ENCODE peak calls at places on chromosomes 11 and 22, in eight cellular contexts. L is kidney epithelial cell, O is AG10803, Y is dorsolateral prefrontal cortex, R is progenitor cell of endocrine pancreas, D is glutamatergic neuron, Z is BE2C, F is H9. I is an unnamed sample.
A peak's percentile ranks its signal among the peaks of the same experiment; 100 is the strongest.

GRCh38 chr11:24755260-24755839 is 258.5 kb downstream of the LUZP2 start:
- DNase-seq in L (no peak), O (no peak), Y (no peak), R (no peak), D (no peak), Z (no peak), F (no peak), I (no peak)

GRCh38 chr11:78339483-78339882 is 78.1 kb downstream of the GAB2 start:
- DNase-seq in L (no peak), O (no peak), Y (no peak), R (no peak), D (no peak), Z (no peak), F (no peak), I (no peak)

GRCh38 chr22:27270818-27271510 is 530.6 kb downstream of the MN1 start:
- DNase-seq in L (no peak), O (no peak), Y (peak; percentile 9), R (no peak), D (no peak), Z (no peak), F (no peak), I (no peak)

GRCh38 chr22:32752868-32753520 is 48.5 kb upstream of the TIMP3 start:
- DNase-seq in L (no peak), O (no peak), Y (no peak), R (no peak), D (no peak), Z (no peak), F (no peak), I (no peak)

GRCh38 chr11:65329944-65330403 is 3.7 kb upstream of the DPF2 start:
- DNase-seq in L (peak; percentile 62), O (peak; percentile 89), Y (peak; percentile 84), R (peak; percentile 75), D (peak; percentile 84), Z (peak; percentile 84), F (peak; percentile 76), I (peak; percentile 87)

GRCh38 chr22:42169055-42169469 is 38.5 kb upstream of the CYP2D6 start:
- DNase-seq in L (no peak), O (peak; percentile 71), Y (peak; percentile 73), R (peak; percentile 79), D (peak; percentile 85), Z (peak; percentile 84), F (peak; percentile 84), I (peak; percentile 84)

GRCh38 chr11:131674051-131674755 is 303.8 kb downstream of the NTM start:
- DNase-seq in L (peak; percentile 48), O (peak; percentile 88), Y (peak; percentile 85), R (peak; percentile 74), D (peak; percentile 88), Z (peak; percentile 53), F (peak; percentile 81), I (peak; percentile 81)

GRCh38 chr11:86249307-86250098 is 5.0 kb downstream of the EED start:
- DNase-seq in L (no peak), O (no peak), Y (no peak), R (no peak), D (no peak), Z (no peak), F (no peak), I (no peak)

GRCh38 chr22:49613108-49613507 is 214.6 kb downstream of the BRD1 start:
- DNase-seq in L (no peak), O (no peak), Y (no peak), R (no peak), D (no peak), Z (no peak), F (no peak), I (no peak)

GRCh38 chr11:134063991-134064747 is 4.7 kb upstream of the JAM3 start:
- DNase-seq in L (no peak), O (no peak), Y (no peak), R (no peak), D (no peak), Z (no peak), F (no peak), I (no peak)

GRCh38 chr11:3022982-3023381 is 30.9 kb upstream of the NAP1L4 start:
- DNase-seq in L (no peak), O (peak; percentile 76), Y (no peak), R (no peak), D (no peak), Z (no peak), F (no peak), I (no peak)

GRCh38 chr22:33747576-33748180 is 172.6 kb downstream of the LARGE1 start:
- DNase-seq in L (no peak), O (no peak), Y (no peak), R (no peak), D (no peak), Z (no peak), F (no peak), I (no peak)

GRCh38 chr11:36385121-36385530 is 89.0 kb downstream of the PRR5L start:
- DNase-seq in L (no peak), O (peak; percentile 46), Y (no peak), R (no peak), D (no peak), Z (no peak), F (no peak), I (no peak)

GRCh38 chr11:92727769-92728168 is 241.7 kb upstream of the MTNR1B start:
- DNase-seq in L (no peak), O (no peak), Y (no peak), R (no peak), D (no peak), Z (no peak), F (no peak), I (no peak)

DNA sequence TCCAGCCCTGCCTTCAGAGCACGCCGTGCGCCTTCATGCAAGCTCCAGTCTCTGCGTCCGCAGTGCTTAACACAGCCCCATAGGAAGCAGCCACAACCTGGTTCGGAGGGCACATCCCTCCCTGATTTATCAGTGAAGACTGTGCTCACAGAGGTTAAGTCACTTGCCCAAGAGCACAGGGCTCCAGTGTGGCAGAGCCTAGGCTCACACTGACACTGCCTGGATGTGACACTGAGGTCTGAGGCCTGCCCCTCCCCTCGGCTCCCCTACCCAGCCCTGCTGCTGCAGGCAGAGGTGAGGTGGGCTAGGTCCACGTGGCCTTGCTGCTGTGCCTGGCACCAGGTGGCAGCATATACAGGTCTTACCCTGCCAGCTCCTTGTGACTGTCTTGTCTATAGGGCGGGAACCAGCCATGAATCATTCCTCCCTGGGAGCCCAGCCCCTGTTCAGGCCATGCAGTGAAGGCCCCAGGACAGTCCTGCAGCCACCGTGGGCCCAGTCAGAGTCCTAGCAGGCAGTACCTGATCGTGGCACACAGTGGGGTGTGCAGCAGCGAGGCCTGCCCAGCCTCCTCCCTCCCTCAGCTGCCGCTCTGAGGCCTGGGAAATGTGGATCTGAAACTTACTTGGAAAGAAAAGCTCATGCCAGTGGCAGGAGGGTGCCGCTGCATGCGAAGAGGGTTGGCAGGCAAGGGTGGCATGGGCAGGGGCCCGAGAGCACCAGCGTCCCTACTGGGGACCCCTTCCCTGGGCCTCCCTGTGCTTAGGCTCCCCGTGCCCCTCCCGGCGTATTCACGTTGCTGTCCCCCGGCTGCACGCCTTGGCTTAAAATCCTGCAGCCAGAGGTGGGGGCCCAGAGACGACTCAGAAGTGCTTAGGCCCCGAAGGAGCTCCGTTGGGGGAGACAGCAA is 1.2 kb upstream of the CERK start:
- DNase-seq in L (peak; percentile 77), O (peak; percentile 50), Y (peak; percentile 38), R (no peak), D (peak; percentile 43), Z (peak; percentile 61), F (peak; percentile 64), I (no peak)
- TF ChIP-seq CTCF in L (peak; percentile 75), O (no peak), Y (no peak), R (no peak), D (no peak), Z (peak; percentile 32), F (no peak), I (no peak)

DNA sequence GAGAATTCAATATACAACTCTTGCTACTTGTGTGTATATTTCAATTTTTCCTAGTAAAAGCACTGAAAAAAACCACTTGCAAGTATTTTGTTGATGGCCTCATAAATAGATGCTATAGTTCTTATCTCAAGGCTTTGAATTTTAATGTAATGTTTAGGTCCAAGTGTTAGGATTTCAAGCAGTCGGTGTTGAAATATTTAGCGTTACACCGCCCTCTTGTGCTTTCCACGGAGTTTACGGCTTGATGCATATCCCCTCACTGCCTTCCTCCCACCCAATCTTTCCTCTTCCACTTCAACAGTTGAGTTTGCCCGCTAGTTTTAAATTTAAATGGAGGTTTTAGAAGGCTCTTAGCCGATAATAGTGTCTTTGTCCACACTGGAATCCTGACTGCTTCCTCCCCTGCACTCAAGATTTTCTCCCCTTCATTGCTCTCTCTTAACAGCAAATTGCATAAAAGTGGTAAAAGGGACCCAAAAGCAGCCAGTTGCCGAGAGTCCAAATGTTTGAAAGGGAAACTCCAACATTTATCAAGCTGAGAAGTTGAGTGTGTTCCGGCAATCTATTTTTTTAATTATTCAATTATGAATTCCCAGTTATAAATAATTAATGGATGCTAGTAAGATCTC is 25.9 kb upstream of the HTATIP2 start:
- DNase-seq in L (no peak), O (no peak), Y (no peak), R (no peak), D (peak; percentile 44), Z (peak; percentile 39), F (peak; percentile 36), I (peak; percentile 44)
- TF ChIP-seq CTCF in L (peak; percentile 49), O (peak; percentile 48), Y (peak; percentile 58), R (peak; percentile 65), D (peak; percentile 39), Z (peak; percentile 65), F (peak; percentile 77), I (peak; percentile 52)

DNA sequence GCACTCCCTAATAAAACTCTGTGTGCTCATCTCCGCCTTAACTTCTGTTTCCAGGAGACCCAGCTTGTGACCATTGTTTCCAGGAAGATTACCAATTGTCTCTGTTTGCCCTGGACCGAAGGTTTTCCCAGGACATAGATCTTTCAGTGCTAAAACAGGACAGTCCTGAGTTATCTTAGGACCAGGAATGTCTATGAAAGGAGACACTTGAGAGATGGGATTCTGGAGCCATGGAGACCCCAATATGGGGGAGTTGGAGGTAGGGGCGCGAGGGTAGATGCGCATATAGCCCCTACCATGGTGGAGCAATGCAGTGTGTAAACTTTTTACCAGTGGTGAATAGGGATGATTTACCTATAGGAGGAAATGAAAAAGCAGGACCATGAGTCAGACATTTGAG is 10.2 kb upstream of the PRAME start:
- DNase-seq in L (no peak), O (no peak), Y (no peak), R (no peak), D (no peak), Z (no peak), F (no peak), I (no peak)
- TF ChIP-seq CTCF in L (no peak), O (no peak), Y (no peak), R (no peak), D (no peak), Z (no peak), F (no peak), I (no peak)

GRCh38 chr11:73394416-73395296 is 18.5 kb downstream of the RELT start:
- DNase-seq in L (no peak), O (no peak), Y (no peak), R (no peak), D (no peak), Z (no peak), F (no peak), I (no peak)
- TF ChIP-seq CTCF in L (no peak), O (no peak), Y (no peak), R (no peak), D (no peak), Z (no peak), F (no peak), I (no peak)

DNA sequence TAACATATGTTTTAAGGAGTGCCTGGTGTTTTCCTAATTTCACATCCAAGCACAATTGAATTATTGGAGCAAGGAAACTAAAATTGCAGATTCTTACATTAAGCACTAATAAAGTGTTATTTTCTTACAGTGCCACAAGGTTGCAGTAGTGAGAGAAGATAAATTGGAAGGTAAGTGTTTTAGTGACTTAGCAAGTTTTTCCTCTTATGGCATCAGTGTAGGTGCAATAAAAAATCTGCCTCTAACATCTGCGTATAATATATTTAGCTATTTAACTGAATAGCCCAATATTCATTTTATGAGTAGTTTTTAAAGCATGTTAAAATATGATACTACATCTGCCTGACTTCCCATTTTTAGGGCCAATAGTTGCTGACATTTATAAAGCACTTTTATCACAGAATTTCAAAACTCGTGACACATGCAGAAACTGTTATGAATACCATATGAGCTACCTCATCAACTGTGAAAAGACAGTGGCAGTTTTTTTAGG is 19.0 kb downstream of the POLD3 start:
- DNase-seq in L (peak; percentile 41), O (peak; percentile 95), Y (no peak), R (no peak), D (no peak), Z (no peak), F (no peak), I (no peak)
- TF ChIP-seq CTCF in L (peak; percentile 33), O (peak; percentile 72), Y (peak; percentile 47), R (peak; percentile 53), D (peak; percentile 65), Z (peak; percentile 52), F (peak; percentile 57), I (no peak)

I was measured in endothelial cell.